ENCODE peak calls at places on chromosomes 7 and 10, in six cellular contexts. T, U, B, F, V and E are unnamed samples.

GRCh38 chr7:112201421-112201820 is 4.8 kb downstream of the DOCK4 start:
- DNase-seq in T (no peak), U (peak), B (no peak), F (no peak), V (no peak), E (no peak)

GRCh38 chr10:23448802-23449570 is 10.1 kb downstream of the OTUD1 start:
- DNase-seq in T (no peak), U (peak), B (peak), F (no peak), V (no peak), E (no peak)

GRCh38 chr7:919924-920341 is 34.5 kb downstream of the ADAP1 start:
- DNase-seq in T (no peak), U (no peak), B (no peak), F (no peak), V (peak), E (no peak)

GRCh38 chr7:91636129-91636724 is 244.3 kb downstream of the MTERF1 start:
- DNase-seq in T (no peak), U (peak), B (peak), F (no peak), V (no peak), E (peak)

GRCh38 chr10:14409247-14409646 is 78.5 kb upstream of the FRMD4A start:
- DNase-seq in T (no peak), U (no peak), B (no peak), F (peak), V (no peak), E (no peak)

GRCh38 chr10:510415-510881 is 179.0 kb downstream of the DIP2C start:
- DNase-seq in T (no peak), U (no peak), B (no peak), F (no peak), V (peak), E (no peak)

GRCh38 chr10:77005901-77006300 is 631.7 kb downstream of the KCNMA1 start:
- DNase-seq in T (no peak), U (no peak), B (no peak), F (no peak), V (no peak), E (no peak)

GRCh38 chr7:24283559-24283899 is 461 bp upstream of the NPY start:
- DNase-seq in T (no peak), U (no peak), B (no peak), F (peak), V (peak), E (peak)

GRCh38 chr10:77392236-77392721 is 245.3 kb downstream of the KCNMA1 start:
- DNase-seq in T (no peak), U (peak), B (no peak), F (no peak), V (no peak), E (no peak)

GRCh38 chr7:116671681-116672595 is at the start of gene MET:
- DNase-seq in T (peak), U (peak), B (no peak), F (peak), V (peak), E (peak)

GRCh38 chr7:1666251-1666778 is 3.8 kb upstream of the ELFN1 start:
- DNase-seq in T (peak), U (no peak), B (no peak), F (peak), V (no peak), E (no peak)

GRCh38 chr10:124339119-124339807 is 79.5 kb downstream of the OAT start:
- DNase-seq in T (no peak), U (no peak), B (no peak), F (no peak), V (peak), E (peak)

GRCh38 chr10:30495687-30496086 is 61.7 kb downstream of the MAP3K8 start:
- DNase-seq in T (no peak), U (no peak), B (no peak), F (no peak), V (no peak), E (no peak)

GRCh38 chr7:14835399-14835798 is 67.2 kb downstream of the DGKB start:
- DNase-seq in T (no peak), U (no peak), B (no peak), F (no peak), V (peak), E (no peak)

GRCh38 chr10:24150853-24151252 is 58.1 kb upstream of the KIAA1217 start:
- DNase-seq in T (no peak), U (no peak), B (no peak), F (no peak), V (no peak), E (no peak)

GRCh38 chr10:84310470-84310869 is 17.9 kb upstream of the CCSER2 start:
- DNase-seq in T (no peak), U (peak), B (no peak), F (no peak), V (no peak), E (no peak)

GRCh38 chr10:62000037-62000603 is 98.6 kb downstream of the ARID5B start:
- DNase-seq in T (no peak), U (no peak), B (peak), F (no peak), V (no peak), E (no peak)

GRCh38 chr7:31410265-31410664 is 69.7 kb upstream of the NEUROD6 start:
- DNase-seq in T (no peak), U (no peak), B (no peak), F (no peak), V (no peak), E (no peak)

GRCh38 chr7:34339061-34339526 is 318.9 kb upstream of the NPSR1 start:
- DNase-seq in T (no peak), U (peak), B (no peak), F (no peak), V (no peak), E (no peak)

GRCh38 chr7:88363869-88364268 is 57.2 kb upstream of the STEAP4 start:
- DNase-seq in T (no peak), U (no peak), B (no peak), F (no peak), V (no peak), E (no peak)

GRCh38 chr7:129746857-129747529 is 135.5 kb downstream of the NRF1 start:
- DNase-seq in T (peak), U (no peak), B (no peak), F (no peak), V (no peak), E (peak)

GRCh38 chr10:7519351-7519750 is 108.5 kb upstream of the SFMBT2 start:
- DNase-seq in T (no peak), U (no peak), B (no peak), F (no peak), V (no peak), E (no peak)

GRCh38 chr10:43778571-43778970 is 129.9 kb upstream of the ZNF32 start:
- DNase-seq in T (no peak), U (no peak), B (no peak), F (no peak), V (no peak), E (no peak)

GRCh38 chr10:92740762-92741161 is 51.0 kb downstream of the HHEX start:
- DNase-seq in T (no peak), U (peak), B (no peak), F (no peak), V (no peak), E (no peak)

GRCh38 chr7:96085953-96086352 is 235.9 kb downstream of the SLC25A13 start:
- DNase-seq in T (no peak), U (no peak), B (no peak), F (no peak), V (peak), E (no peak)

GRCh38 chr10:110504111-110504735 is 6.5 kb downstream of the DUSP5 start:
- DNase-seq in T (no peak), U (peak), B (peak), F (peak), V (no peak), E (no peak)

GRCh38 chr7:132518102-132518838 is 58.0 kb downstream of the PLXNA4 start:
- DNase-seq in T (peak), U (peak), B (peak), F (peak), V (no peak), E (peak)

GRCh38 chr10:84908491-84908890 is 580.1 kb downstream of the CCSER2 start:
- DNase-seq in T (no peak), U (no peak), B (no peak), F (no peak), V (no peak), E (no peak)

GRCh38 chr7:12771378-12771877 is 84.0 kb downstream of the ARL4A start:
- DNase-seq in T (no peak), U (peak), B (no peak), F (no peak), V (peak), E (peak)

GRCh38 chr7:91892821-91893340 is 12.4 kb upstream of the MTERF1 start:
- DNase-seq in T (no peak), U (peak), B (no peak), F (no peak), V (no peak), E (no peak)

GRCh38 chr7:132652507-132652906 is 76.2 kb upstream of the PLXNA4 start:
- DNase-seq in T (no peak), U (no peak), B (no peak), F (no peak), V (no peak), E (no peak)

GRCh38 chr10:95262763-95263518 is 27.9 kb downstream of the PDLIM1 start:
- DNase-seq in T (no peak), U (peak), B (no peak), F (no peak), V (no peak), E (no peak)

GRCh38 chr10:4698075-4698474 is 127.9 kb upstream of the AKR1E2 start:
- DNase-seq in T (no peak), U (peak), B (no peak), F (no peak), V (no peak), E (no peak)

GRCh38 chr10:72122221-72122620 is 33.9 kb upstream of the SPOCK2 start:
- DNase-seq in T (no peak), U (no peak), B (no peak), F (no peak), V (no peak), E (no peak)

GRCh38 chr7:81284576-81284975 is 365.7 kb upstream of the SEMA3C start:
- DNase-seq in T (no peak), U (peak), B (no peak), F (no peak), V (no peak), E (no peak)

GRCh38 chr10:132506711-132507466 is 30.7 kb upstream of the INPP5A start:
- DNase-seq in T (no peak), U (no peak), B (no peak), F (no peak), V (no peak), E (no peak)

GRCh38 chr7:133139350-133139749 is 57.5 kb upstream of the CHCHD3 start:
- DNase-seq in T (no peak), U (peak), B (peak), F (no peak), V (no peak), E (peak)